ENCODE peak calls at places on chromosomes 1 and 21, in ten cellular contexts. One of them, this sample, is unnamed.

GRCh38 chr1:223143760-223144248 is 756 bp upstream of the TLR5 start:
- DNase-seq in ascending aorta: no peak
- DNase-seq in cardiac fibroblast: no peak
- DNase-seq in tibial artery: no peak
- DNase-seq in OCI-LY7: no peak
- DNase-seq in AG10803: no peak
- DNase-seq in foreskin fibroblast: no peak
- DNase-seq in lower lobe of right lung: peak
- DNase-seq in kidney: peak
- DNase-seq in transverse colon: peak
- DNase-seq in this sample: no peak

GRCh38 chr1:247331526-247332214 is at the start of gene ZNF496:
- DNase-seq in ascending aorta: peak
- DNase-seq in cardiac fibroblast: peak
- DNase-seq in tibial artery: peak
- DNase-seq in OCI-LY7: peak
- DNase-seq in AG10803: peak
- DNase-seq in foreskin fibroblast: peak
- DNase-seq in lower lobe of right lung: peak
- DNase-seq in kidney: peak
- DNase-seq in transverse colon: peak
- DNase-seq in this sample: peak

GRCh38 chr1:119554188-119554587 is 47.2 kb downstream of the HSD3B1 start:
- DNase-seq in ascending aorta: no peak
- DNase-seq in cardiac fibroblast: peak
- DNase-seq in tibial artery: no peak
- DNase-seq in OCI-LY7: no peak
- DNase-seq in AG10803: peak
- DNase-seq in foreskin fibroblast: peak
- DNase-seq in lower lobe of right lung: no peak
- DNase-seq in kidney: no peak
- DNase-seq in transverse colon: no peak
- DNase-seq in this sample: no peak

GRCh38 chr1:2378441-2378851 is 12.9 kb downstream of the MORN1 start:
- DNase-seq in ascending aorta: no peak
- DNase-seq in cardiac fibroblast: no peak
- DNase-seq in tibial artery: no peak
- DNase-seq in OCI-LY7: no peak
- DNase-seq in AG10803: no peak
- DNase-seq in foreskin fibroblast: no peak
- DNase-seq in lower lobe of right lung: peak
- DNase-seq in kidney: peak
- DNase-seq in transverse colon: peak
- DNase-seq in this sample: no peak

GRCh38 chr1:92877792-92878191 is 46.0 kb downstream of the RPL5 start:
- DNase-seq in ascending aorta: no peak
- DNase-seq in cardiac fibroblast: peak
- DNase-seq in tibial artery: no peak
- DNase-seq in OCI-LY7: peak
- DNase-seq in AG10803: peak
- DNase-seq in foreskin fibroblast: peak
- DNase-seq in lower lobe of right lung: no peak
- DNase-seq in kidney: no peak
- DNase-seq in transverse colon: no peak
- DNase-seq in this sample: no peak

GRCh38 chr1:215844266-215844665 is 277.2 kb downstream of the KCTD3 start:
- DNase-seq in ascending aorta: no peak
- DNase-seq in cardiac fibroblast: no peak
- DNase-seq in tibial artery: no peak
- DNase-seq in OCI-LY7: no peak
- DNase-seq in AG10803: no peak
- DNase-seq in foreskin fibroblast: no peak
- DNase-seq in lower lobe of right lung: no peak
- DNase-seq in kidney: no peak
- DNase-seq in transverse colon: no peak
- DNase-seq in this sample: no peak

GRCh38 chr1:66503841-66504470 is 30.0 kb upstream of the SGIP1 start:
- DNase-seq in ascending aorta: no peak
- DNase-seq in cardiac fibroblast: peak
- DNase-seq in tibial artery: peak
- DNase-seq in OCI-LY7: peak
- DNase-seq in AG10803: peak
- DNase-seq in foreskin fibroblast: peak
- DNase-seq in lower lobe of right lung: no peak
- DNase-seq in kidney: no peak
- DNase-seq in transverse colon: peak
- DNase-seq in this sample: peak

GRCh38 chr21:32459972-32460371 is 47.5 kb downstream of the EVA1C start:
- DNase-seq in ascending aorta: no peak
- DNase-seq in cardiac fibroblast: peak
- DNase-seq in tibial artery: no peak
- DNase-seq in OCI-LY7: no peak
- DNase-seq in AG10803: peak
- DNase-seq in foreskin fibroblast: no peak
- DNase-seq in lower lobe of right lung: no peak
- DNase-seq in kidney: no peak
- DNase-seq in transverse colon: no peak
- DNase-seq in this sample: no peak

GRCh38 chr1:93394514-93394913 is 48.8 kb downstream of the DR1 start:
- DNase-seq in ascending aorta: no peak
- DNase-seq in cardiac fibroblast: peak
- DNase-seq in tibial artery: no peak
- DNase-seq in OCI-LY7: no peak
- DNase-seq in AG10803: peak
- DNase-seq in foreskin fibroblast: no peak
- DNase-seq in lower lobe of right lung: no peak
- DNase-seq in kidney: no peak
- DNase-seq in transverse colon: no peak
- DNase-seq in this sample: peak

GRCh38 chr1:193435771-193436170 is 249.4 kb upstream of the B3GALT2 start:
- DNase-seq in ascending aorta: no peak
- DNase-seq in cardiac fibroblast: no peak
- DNase-seq in tibial artery: no peak
- DNase-seq in OCI-LY7: no peak
- DNase-seq in AG10803: peak
- DNase-seq in foreskin fibroblast: no peak
- DNase-seq in lower lobe of right lung: no peak
- DNase-seq in kidney: no peak
- DNase-seq in transverse colon: no peak
- DNase-seq in this sample: no peak

GRCh38 chr1:239722080-239722479 is 335.7 kb downstream of the CHRM3 start:
- DNase-seq in ascending aorta: no peak
- DNase-seq in cardiac fibroblast: no peak
- DNase-seq in tibial artery: no peak
- DNase-seq in OCI-LY7: no peak
- DNase-seq in AG10803: no peak
- DNase-seq in foreskin fibroblast: no peak
- DNase-seq in lower lobe of right lung: no peak
- DNase-seq in kidney: no peak
- DNase-seq in transverse colon: no peak
- DNase-seq in this sample: peak

GRCh38 chr1:99098589-99098988 is 93.9 kb upstream of the PLPPR5 start:
- DNase-seq in ascending aorta: no peak
- DNase-seq in cardiac fibroblast: no peak
- DNase-seq in tibial artery: no peak
- DNase-seq in OCI-LY7: no peak
- DNase-seq in AG10803: no peak
- DNase-seq in foreskin fibroblast: no peak
- DNase-seq in lower lobe of right lung: no peak
- DNase-seq in kidney: no peak
- DNase-seq in transverse colon: no peak
- DNase-seq in this sample: no peak

GRCh38 chr1:115364044-115364775 is 26.2 kb upstream of the NGF start:
- DNase-seq in ascending aorta: no peak
- DNase-seq in cardiac fibroblast: peak
- DNase-seq in tibial artery: no peak
- DNase-seq in OCI-LY7: peak
- DNase-seq in AG10803: peak
- DNase-seq in foreskin fibroblast: no peak
- DNase-seq in lower lobe of right lung: no peak
- DNase-seq in kidney: peak
- DNase-seq in transverse colon: no peak
- DNase-seq in this sample: no peak

GRCh38 chr21:45467221-45467779 is 62.3 kb downstream of the COL18A1 start:
- DNase-seq in ascending aorta: no peak
- DNase-seq in cardiac fibroblast: no peak
- DNase-seq in tibial artery: no peak
- DNase-seq in OCI-LY7: no peak
- DNase-seq in AG10803: no peak
- DNase-seq in foreskin fibroblast: no peak
- DNase-seq in lower lobe of right lung: no peak
- DNase-seq in kidney: peak
- DNase-seq in transverse colon: no peak
- DNase-seq in this sample: peak

DNA sequence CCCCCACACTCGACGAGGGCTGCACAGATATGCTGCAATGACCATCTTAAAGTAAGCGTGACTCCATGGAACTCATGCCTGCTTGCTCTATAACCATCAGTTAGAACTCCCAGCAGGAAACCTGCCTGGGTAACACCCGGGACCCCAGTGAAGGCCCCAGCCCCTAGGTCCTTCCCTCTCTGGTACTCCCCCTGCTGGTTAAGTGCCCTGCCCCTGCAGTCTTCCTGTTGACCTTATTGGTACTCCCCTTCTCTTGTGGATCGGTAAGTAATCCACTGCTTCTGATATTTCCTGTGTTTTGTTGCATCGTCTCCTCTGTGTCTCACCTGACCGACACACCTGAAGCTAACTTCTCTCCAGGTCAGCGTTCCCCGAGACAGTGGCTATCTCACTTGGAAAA is 104.8 kb upstream of the COG2 start:
- DNase-seq in ascending aorta: no peak
- DNase-seq in cardiac fibroblast: no peak
- DNase-seq in tibial artery: no peak
- DNase-seq in OCI-LY7: no peak
- DNase-seq in AG10803: no peak
- DNase-seq in foreskin fibroblast: no peak
- DNase-seq in lower lobe of right lung: no peak
- DNase-seq in kidney: no peak
- DNase-seq in transverse colon: no peak
- DNase-seq in this sample: no peak
- TF ChIP-seq CTCF in ascending aorta: no peak
- TF ChIP-seq CTCF in cardiac fibroblast: peak
- TF ChIP-seq CTCF in tibial artery: no peak
- TF ChIP-seq CTCF in OCI-LY7: peak
- TF ChIP-seq CTCF in AG10803: no peak
- TF ChIP-seq CTCF in foreskin fibroblast: no peak
- TF ChIP-seq CTCF in lower lobe of right lung: no peak
- TF ChIP-seq CTCF in kidney: no peak
- TF ChIP-seq CTCF in transverse colon: no peak
- TF ChIP-seq CTCF in this sample: no peak

DNA sequence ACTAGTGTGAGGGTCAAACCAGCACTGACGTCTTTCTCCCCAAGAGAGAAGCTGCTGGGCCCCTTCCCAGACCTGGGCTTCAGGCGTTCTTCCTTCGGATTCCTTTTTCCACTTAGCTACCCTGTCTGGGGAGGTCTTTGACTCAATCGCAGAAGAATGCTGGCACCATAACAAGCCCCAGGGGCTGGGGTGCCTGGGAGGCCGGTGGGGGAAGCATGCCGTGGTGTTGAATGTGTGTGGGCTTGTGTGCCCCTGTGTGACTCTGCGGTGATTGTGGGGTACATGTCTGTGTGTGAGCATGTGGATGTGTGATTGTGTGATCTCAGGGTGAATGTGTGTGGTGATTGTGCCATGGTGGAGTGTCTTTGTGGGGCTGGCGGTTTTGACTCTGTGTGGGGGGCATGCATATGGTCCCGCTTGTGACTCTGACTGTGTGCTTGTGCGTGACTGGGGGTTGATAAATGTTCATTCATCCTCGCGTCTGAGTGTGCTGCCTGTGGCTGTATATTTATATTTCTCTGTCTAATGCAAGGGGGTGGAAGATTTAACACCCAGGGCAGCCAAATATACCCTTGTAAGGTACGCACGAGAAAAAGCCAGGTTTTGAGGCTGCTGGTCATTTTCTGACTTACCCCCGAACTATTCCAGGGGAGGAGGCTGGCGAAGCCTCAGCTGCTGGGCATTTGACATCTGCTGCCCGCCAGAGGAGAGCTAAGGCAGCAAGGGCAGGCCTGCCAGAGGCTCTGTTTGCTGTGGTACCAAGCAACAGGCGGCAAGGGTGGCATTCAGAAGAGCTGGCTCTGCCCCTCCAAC is 1.1 kb upstream of the SYNC start:
- DNase-seq in ascending aorta: peak
- DNase-seq in cardiac fibroblast: peak
- DNase-seq in tibial artery: peak
- DNase-seq in OCI-LY7: no peak
- DNase-seq in AG10803: peak
- DNase-seq in foreskin fibroblast: peak
- DNase-seq in lower lobe of right lung: no peak
- DNase-seq in kidney: peak
- DNase-seq in transverse colon: no peak
- DNase-seq in this sample: peak
- H3K4me3 ChIP-seq in ascending aorta: peak
- H3K4me3 ChIP-seq in cardiac fibroblast: no peak
- H3K4me3 ChIP-seq in tibial artery: peak
- H3K4me3 ChIP-seq in OCI-LY7: no peak
- H3K4me3 ChIP-seq in AG10803: peak
- H3K4me3 ChIP-seq in foreskin fibroblast: peak
- H3K4me3 ChIP-seq in lower lobe of right lung: peak
- H3K4me3 ChIP-seq in kidney: peak
- H3K4me3 ChIP-seq in transverse colon: peak
- H3K4me3 ChIP-seq in this sample: peak

GRCh38 chr1:61190476-61191067 is 108.2 kb downstream of the NFIA start:
- DNase-seq in ascending aorta: no peak
- DNase-seq in cardiac fibroblast: peak
- DNase-seq in tibial artery: no peak
- DNase-seq in OCI-LY7: no peak
- DNase-seq in AG10803: peak
- DNase-seq in foreskin fibroblast: no peak
- DNase-seq in lower lobe of right lung: no peak
- DNase-seq in kidney: no peak
- DNase-seq in transverse colon: no peak
- DNase-seq in this sample: peak
- TF ChIP-seq CTCF in ascending aorta: no peak
- TF ChIP-seq CTCF in cardiac fibroblast: no peak
- TF ChIP-seq CTCF in tibial artery: no peak
- TF ChIP-seq CTCF in OCI-LY7: no peak
- TF ChIP-seq CTCF in AG10803: no peak
- TF ChIP-seq CTCF in foreskin fibroblast: no peak
- TF ChIP-seq CTCF in lower lobe of right lung: no peak
- TF ChIP-seq CTCF in kidney: no peak
- TF ChIP-seq CTCF in transverse colon: no peak
- TF ChIP-seq CTCF in this sample: no peak

DNA sequence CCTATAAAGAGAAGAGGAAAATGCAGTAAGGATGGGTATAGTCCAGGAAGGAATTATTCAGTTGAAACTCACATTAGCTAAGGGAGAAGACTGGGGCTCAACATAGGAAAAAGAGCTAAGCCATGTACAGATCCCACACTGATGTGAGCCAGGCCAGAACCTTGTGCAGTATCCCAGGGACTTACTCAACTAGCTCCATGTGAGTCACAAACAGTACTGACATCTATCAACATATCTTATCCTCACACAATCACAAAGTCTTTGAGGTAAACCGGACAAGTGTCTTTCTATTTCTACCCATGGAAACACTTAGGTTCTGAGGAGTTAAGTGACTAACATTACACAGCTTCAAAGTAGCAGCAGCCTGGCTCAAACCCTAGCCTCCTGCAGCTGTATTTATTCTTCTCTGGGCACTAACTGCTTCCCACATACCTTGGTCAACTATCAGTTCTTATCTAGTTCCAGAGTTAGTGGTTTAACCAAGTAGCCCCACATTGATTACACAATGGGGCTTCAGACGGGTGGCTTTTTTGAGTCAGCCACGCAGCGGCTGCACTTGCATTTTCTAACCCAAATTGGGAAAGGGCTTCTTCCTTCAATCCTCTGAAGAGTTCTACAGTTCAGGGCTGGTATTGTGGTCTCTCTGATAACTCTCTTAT is 9.5 kb downstream of the CD5L start:
- DNase-seq in ascending aorta: no peak
- DNase-seq in cardiac fibroblast: no peak
- DNase-seq in tibial artery: no peak
- DNase-seq in OCI-LY7: no peak
- DNase-seq in AG10803: no peak
- DNase-seq in foreskin fibroblast: no peak
- DNase-seq in lower lobe of right lung: no peak
- DNase-seq in kidney: no peak
- DNase-seq in transverse colon: no peak
- DNase-seq in this sample: peak
- H3K4me3 ChIP-seq in ascending aorta: no peak
- H3K4me3 ChIP-seq in cardiac fibroblast: no peak
- H3K4me3 ChIP-seq in tibial artery: no peak
- H3K4me3 ChIP-seq in OCI-LY7: no peak
- H3K4me3 ChIP-seq in AG10803: no peak
- H3K4me3 ChIP-seq in foreskin fibroblast: no peak
- H3K4me3 ChIP-seq in lower lobe of right lung: no peak
- H3K4me3 ChIP-seq in kidney: no peak
- H3K4me3 ChIP-seq in transverse colon: no peak
- H3K4me3 ChIP-seq in this sample: no peak

This sample was measured in epithelial cell of esophagus.